ENCODE peak calls at places on chromosomes 5 and 9, in eight cellular contexts. One of them, this sample, is unnamed.
A peak's percentile ranks its signal among the peaks of the same experiment; 100 is the strongest.

GRCh38 chr5:9851458-9851857 is 221.3 kb upstream of the TAS2R1 start:
- DNase-seq in neural crest cell: no peak
- DNase-seq in aorta: no peak
- DNase-seq in WTC11: no peak
- DNase-seq in AG20443: peak; percentile 96
- DNase-seq in effector memory CD4-positive, alpha-beta T cell: no peak
- DNase-seq in choroid plexus epithelial cell: peak; percentile 73
- DNase-seq in endothelial cell of umbilical vein: no peak
- DNase-seq in this sample: no peak

GRCh38 chr9:133400292-133400691 is 17.5 kb downstream of the REXO4 start:
- DNase-seq in neural crest cell: no peak
- DNase-seq in aorta: no peak
- DNase-seq in WTC11: no peak
- DNase-seq in AG20443: no peak
- DNase-seq in effector memory CD4-positive, alpha-beta T cell: no peak
- DNase-seq in choroid plexus epithelial cell: no peak
- DNase-seq in endothelial cell of umbilical vein: no peak
- DNase-seq in this sample: no peak

GRCh38 chr5:179163236-179164155 is 103.3 kb downstream of the ZNF354C start:
- DNase-seq in neural crest cell: no peak
- DNase-seq in aorta: peak; percentile 55
- DNase-seq in WTC11: peak; percentile 5
- DNase-seq in AG20443: no peak
- DNase-seq in effector memory CD4-positive, alpha-beta T cell: no peak
- DNase-seq in choroid plexus epithelial cell: no peak
- DNase-seq in endothelial cell of umbilical vein: no peak
- DNase-seq in this sample: no peak

GRCh38 chr9:80028501-80028900 is 456.7 kb downstream of the TLE4 start:
- DNase-seq in neural crest cell: no peak
- DNase-seq in aorta: no peak
- DNase-seq in WTC11: no peak
- DNase-seq in AG20443: peak; percentile 68
- DNase-seq in effector memory CD4-positive, alpha-beta T cell: no peak
- DNase-seq in choroid plexus epithelial cell: no peak
- DNase-seq in endothelial cell of umbilical vein: no peak
- DNase-seq in this sample: no peak

GRCh38 chr9:69314547-69314946 is 10.5 kb upstream of the ENTREP1 start:
- DNase-seq in neural crest cell: no peak
- DNase-seq in aorta: no peak
- DNase-seq in WTC11: no peak
- DNase-seq in AG20443: no peak
- DNase-seq in effector memory CD4-positive, alpha-beta T cell: no peak
- DNase-seq in choroid plexus epithelial cell: no peak
- DNase-seq in endothelial cell of umbilical vein: no peak
- DNase-seq in this sample: no peak

GRCh38 chr5:56468278-56468677 is 235.1 kb upstream of the ANKRD55 start:
- DNase-seq in neural crest cell: no peak
- DNase-seq in aorta: no peak
- DNase-seq in WTC11: no peak
- DNase-seq in AG20443: no peak
- DNase-seq in effector memory CD4-positive, alpha-beta T cell: no peak
- DNase-seq in choroid plexus epithelial cell: no peak
- DNase-seq in endothelial cell of umbilical vein: no peak
- DNase-seq in this sample: no peak

GRCh38 chr9:131919181-131919580 is 160.5 kb downstream of the MED27 start:
- DNase-seq in neural crest cell: no peak
- DNase-seq in aorta: no peak
- DNase-seq in WTC11: no peak
- DNase-seq in AG20443: no peak
- DNase-seq in effector memory CD4-positive, alpha-beta T cell: no peak
- DNase-seq in choroid plexus epithelial cell: no peak
- DNase-seq in endothelial cell of umbilical vein: no peak
- DNase-seq in this sample: no peak

GRCh38 chr5:43213951-43214350 is 21.9 kb downstream of the NIM1K start:
- DNase-seq in neural crest cell: no peak
- DNase-seq in aorta: no peak
- DNase-seq in WTC11: no peak
- DNase-seq in AG20443: no peak
- DNase-seq in effector memory CD4-positive, alpha-beta T cell: no peak
- DNase-seq in choroid plexus epithelial cell: no peak
- DNase-seq in endothelial cell of umbilical vein: no peak
- DNase-seq in this sample: no peak

GRCh38 chr5:41161271-41161670 is 52.1 kb downstream of the C6 start:
- DNase-seq in neural crest cell: no peak
- DNase-seq in aorta: no peak
- DNase-seq in WTC11: no peak
- DNase-seq in AG20443: peak; percentile 13
- DNase-seq in effector memory CD4-positive, alpha-beta T cell: no peak
- DNase-seq in choroid plexus epithelial cell: peak; percentile 62
- DNase-seq in endothelial cell of umbilical vein: no peak
- DNase-seq in this sample: no peak

GRCh38 chr5:32317056-32317455 is 4.3 kb upstream of the MTMR12 start:
- DNase-seq in neural crest cell: no peak
- DNase-seq in aorta: no peak
- DNase-seq in WTC11: no peak
- DNase-seq in AG20443: no peak
- DNase-seq in effector memory CD4-positive, alpha-beta T cell: no peak
- DNase-seq in choroid plexus epithelial cell: no peak
- DNase-seq in endothelial cell of umbilical vein: no peak
- DNase-seq in this sample: no peak

GRCh38 chr5:107305999-107306398 is 364.7 kb downstream of the EFNA5 start:
- DNase-seq in neural crest cell: no peak
- DNase-seq in aorta: no peak
- DNase-seq in WTC11: no peak
- DNase-seq in AG20443: no peak
- DNase-seq in effector memory CD4-positive, alpha-beta T cell: no peak
- DNase-seq in choroid plexus epithelial cell: no peak
- DNase-seq in endothelial cell of umbilical vein: no peak
- DNase-seq in this sample: no peak

GRCh38 chr5:39422036-39422606 is 2.7 kb downstream of the DAB2 start:
- DNase-seq in neural crest cell: no peak
- DNase-seq in aorta: no peak
- DNase-seq in WTC11: no peak
- DNase-seq in AG20443: no peak
- DNase-seq in effector memory CD4-positive, alpha-beta T cell: no peak
- DNase-seq in choroid plexus epithelial cell: peak; percentile 65
- DNase-seq in endothelial cell of umbilical vein: no peak
- DNase-seq in this sample: no peak

GRCh38 chr9:75890541-75891276 is at the start of gene PCSK5:
- DNase-seq in neural crest cell: peak; percentile 76
- DNase-seq in aorta: peak; percentile 95
- DNase-seq in WTC11: peak; percentile 92
- DNase-seq in AG20443: peak; percentile 92
- DNase-seq in effector memory CD4-positive, alpha-beta T cell: peak; percentile 74
- DNase-seq in choroid plexus epithelial cell: peak; percentile 97
- DNase-seq in endothelial cell of umbilical vein: peak; percentile 94
- DNase-seq in this sample: peak; percentile 55

GRCh38 chr9:96126321-96126881 is 175.6 kb downstream of the HSD17B3 start:
- DNase-seq in neural crest cell: no peak
- DNase-seq in aorta: no peak
- DNase-seq in WTC11: peak; percentile 28
- DNase-seq in AG20443: no peak
- DNase-seq in effector memory CD4-positive, alpha-beta T cell: no peak
- DNase-seq in choroid plexus epithelial cell: peak; percentile 44
- DNase-seq in endothelial cell of umbilical vein: no peak
- DNase-seq in this sample: no peak

GRCh38 chr9:34114436-34114835 is 12.1 kb downstream of the DCAF12 start:
- DNase-seq in neural crest cell: no peak
- DNase-seq in aorta: no peak
- DNase-seq in WTC11: no peak
- DNase-seq in AG20443: no peak
- DNase-seq in effector memory CD4-positive, alpha-beta T cell: no peak
- DNase-seq in choroid plexus epithelial cell: peak; percentile 23
- DNase-seq in endothelial cell of umbilical vein: no peak
- DNase-seq in this sample: no peak

GRCh38 chr5:102511666-102512065 is 12.9 kb upstream of the SLCO6A1 start:
- DNase-seq in neural crest cell: no peak
- DNase-seq in aorta: no peak
- DNase-seq in WTC11: no peak
- DNase-seq in AG20443: peak; percentile 20
- DNase-seq in effector memory CD4-positive, alpha-beta T cell: no peak
- DNase-seq in choroid plexus epithelial cell: peak; percentile 31
- DNase-seq in endothelial cell of umbilical vein: peak; percentile 15
- DNase-seq in this sample: no peak

GRCh38 chr5:53418844-53419243 is 61.6 kb upstream of the FST start:
- DNase-seq in neural crest cell: no peak
- DNase-seq in aorta: no peak
- DNase-seq in WTC11: no peak
- DNase-seq in AG20443: peak; percentile 45
- DNase-seq in effector memory CD4-positive, alpha-beta T cell: no peak
- DNase-seq in choroid plexus epithelial cell: peak; percentile 83
- DNase-seq in endothelial cell of umbilical vein: peak; percentile 88
- DNase-seq in this sample: no peak

GRCh38 chr5:144598451-144599068 is 427.9 kb downstream of the KCTD16 start:
- DNase-seq in neural crest cell: no peak
- DNase-seq in aorta: no peak
- DNase-seq in WTC11: peak; percentile 38
- DNase-seq in AG20443: no peak
- DNase-seq in effector memory CD4-positive, alpha-beta T cell: no peak
- DNase-seq in choroid plexus epithelial cell: no peak
- DNase-seq in endothelial cell of umbilical vein: no peak
- DNase-seq in this sample: no peak

GRCh38 chr9:93185261-93186150 is 1.6 kb downstream of the WNK2 start:
- DNase-seq in neural crest cell: no peak
- DNase-seq in aorta: no peak
- DNase-seq in WTC11: peak; percentile 42
- DNase-seq in AG20443: no peak
- DNase-seq in effector memory CD4-positive, alpha-beta T cell: no peak
- DNase-seq in choroid plexus epithelial cell: no peak
- DNase-seq in endothelial cell of umbilical vein: no peak
- DNase-seq in this sample: no peak

GRCh38 chr5:111453290-111453689 is 59.0 kb downstream of the STARD4 start:
- DNase-seq in neural crest cell: no peak
- DNase-seq in aorta: no peak
- DNase-seq in WTC11: no peak
- DNase-seq in AG20443: no peak
- DNase-seq in effector memory CD4-positive, alpha-beta T cell: no peak
- DNase-seq in choroid plexus epithelial cell: peak; percentile 61
- DNase-seq in endothelial cell of umbilical vein: no peak
- DNase-seq in this sample: no peak

GRCh38 chr9:84111726-84112125 is 131.1 kb downstream of the RMI1 start:
- DNase-seq in neural crest cell: no peak
- DNase-seq in aorta: no peak
- DNase-seq in WTC11: no peak
- DNase-seq in AG20443: peak; percentile 15
- DNase-seq in effector memory CD4-positive, alpha-beta T cell: no peak
- DNase-seq in choroid plexus epithelial cell: peak; percentile 1
- DNase-seq in endothelial cell of umbilical vein: no peak
- DNase-seq in this sample: no peak

GRCh38 chr5:157511656-157512644 is 51.9 kb downstream of the NIPAL4 start:
- DNase-seq in neural crest cell: peak; percentile 16
- DNase-seq in aorta: peak; percentile 97
- DNase-seq in WTC11: peak; percentile 30
- DNase-seq in AG20443: peak; percentile 94
- DNase-seq in effector memory CD4-positive, alpha-beta T cell: peak; percentile 6
- DNase-seq in choroid plexus epithelial cell: peak; percentile 99
- DNase-seq in endothelial cell of umbilical vein: peak; percentile 98
- DNase-seq in this sample: no peak

GRCh38 chr5:91007780-91008402 is 375.2 kb downstream of the ARRDC3 start:
- DNase-seq in neural crest cell: no peak
- DNase-seq in aorta: no peak
- DNase-seq in WTC11: no peak
- DNase-seq in AG20443: no peak
- DNase-seq in effector memory CD4-positive, alpha-beta T cell: no peak
- DNase-seq in choroid plexus epithelial cell: no peak
- DNase-seq in endothelial cell of umbilical vein: no peak
- DNase-seq in this sample: no peak

GRCh38 chr9:7403839-7404238 is 395.7 kb downstream of the DMAC1 start:
- DNase-seq in neural crest cell: no peak
- DNase-seq in aorta: no peak
- DNase-seq in WTC11: no peak
- DNase-seq in AG20443: no peak
- DNase-seq in effector memory CD4-positive, alpha-beta T cell: no peak
- DNase-seq in choroid plexus epithelial cell: no peak
- DNase-seq in endothelial cell of umbilical vein: no peak
- DNase-seq in this sample: no peak

GRCh38 chr9:119802621-119803020 is 433.4 kb upstream of the BRINP1 start:
- DNase-seq in neural crest cell: no peak
- DNase-seq in aorta: peak; percentile 83
- DNase-seq in WTC11: no peak
- DNase-seq in AG20443: peak; percentile 90
- DNase-seq in effector memory CD4-positive, alpha-beta T cell: no peak
- DNase-seq in choroid plexus epithelial cell: no peak
- DNase-seq in endothelial cell of umbilical vein: no peak
- DNase-seq in this sample: no peak

GRCh38 chr9:136081113-136081825 is 13.8 kb downstream of the NACC2 start:
- DNase-seq in neural crest cell: no peak
- DNase-seq in aorta: peak; percentile 73
- DNase-seq in WTC11: no peak
- DNase-seq in AG20443: no peak
- DNase-seq in effector memory CD4-positive, alpha-beta T cell: no peak
- DNase-seq in choroid plexus epithelial cell: peak; percentile 42
- DNase-seq in endothelial cell of umbilical vein: no peak
- DNase-seq in this sample: no peak

GRCh38 chr9:125088752-125089151 is 54.6 kb downstream of the SCAI start:
- DNase-seq in neural crest cell: no peak
- DNase-seq in aorta: no peak
- DNase-seq in WTC11: no peak
- DNase-seq in AG20443: no peak
- DNase-seq in effector memory CD4-positive, alpha-beta T cell: no peak
- DNase-seq in choroid plexus epithelial cell: no peak
- DNase-seq in endothelial cell of umbilical vein: no peak
- DNase-seq in this sample: no peak

GRCh38 chr9:32742296-32742695 is 41.0 kb upstream of the TMEM215 start:
- DNase-seq in neural crest cell: no peak
- DNase-seq in aorta: no peak
- DNase-seq in WTC11: no peak
- DNase-seq in AG20443: no peak
- DNase-seq in effector memory CD4-positive, alpha-beta T cell: no peak
- DNase-seq in choroid plexus epithelial cell: no peak
- DNase-seq in endothelial cell of umbilical vein: no peak
- DNase-seq in this sample: no peak

GRCh38 chr5:160399402-160400353 is at the start of gene FAM200C:
- DNase-seq in neural crest cell: peak; percentile 88
- DNase-seq in aorta: peak; percentile 96
- DNase-seq in WTC11: peak; percentile 90
- DNase-seq in AG20443: peak; percentile 100
- DNase-seq in effector memory CD4-positive, alpha-beta T cell: peak; percentile 48
- DNase-seq in choroid plexus epithelial cell: peak; percentile 97
- DNase-seq in endothelial cell of umbilical vein: peak; percentile 95
- DNase-seq in this sample: peak; percentile 94

GRCh38 chr5:30347858-30348257 is 845.6 kb upstream of the CDH6 start:
- DNase-seq in neural crest cell: no peak
- DNase-seq in aorta: no peak
- DNase-seq in WTC11: no peak
- DNase-seq in AG20443: no peak
- DNase-seq in effector memory CD4-positive, alpha-beta T cell: no peak
- DNase-seq in choroid plexus epithelial cell: no peak
- DNase-seq in endothelial cell of umbilical vein: no peak
- DNase-seq in this sample: no peak

GRCh38 chr9:131667576-131667975 is 72.3 kb downstream of the RAPGEF1 start:
- DNase-seq in neural crest cell: no peak
- DNase-seq in aorta: no peak
- DNase-seq in WTC11: no peak
- DNase-seq in AG20443: peak; percentile 37
- DNase-seq in effector memory CD4-positive, alpha-beta T cell: peak; percentile 66
- DNase-seq in choroid plexus epithelial cell: no peak
- DNase-seq in endothelial cell of umbilical vein: no peak
- DNase-seq in this sample: peak; percentile 44

GRCh38 chr5:34716986-34717385 is 60.9 kb downstream of the RAI14 start:
- DNase-seq in neural crest cell: no peak
- DNase-seq in aorta: no peak
- DNase-seq in WTC11: no peak
- DNase-seq in AG20443: no peak
- DNase-seq in effector memory CD4-positive, alpha-beta T cell: no peak
- DNase-seq in choroid plexus epithelial cell: peak; percentile 35
- DNase-seq in endothelial cell of umbilical vein: peak; percentile 39
- DNase-seq in this sample: no peak

GRCh38 chr5:56520951-56521350 is 287.8 kb upstream of the ANKRD55 start:
- DNase-seq in neural crest cell: no peak
- DNase-seq in aorta: no peak
- DNase-seq in WTC11: no peak
- DNase-seq in AG20443: no peak
- DNase-seq in effector memory CD4-positive, alpha-beta T cell: no peak
- DNase-seq in choroid plexus epithelial cell: no peak
- DNase-seq in endothelial cell of umbilical vein: no peak
- DNase-seq in this sample: no peak

GRCh38 chr9:1913931-1914330 is 101.2 kb upstream of the SMARCA2 start:
- DNase-seq in neural crest cell: no peak
- DNase-seq in aorta: no peak
- DNase-seq in WTC11: no peak
- DNase-seq in AG20443: no peak
- DNase-seq in effector memory CD4-positive, alpha-beta T cell: no peak
- DNase-seq in choroid plexus epithelial cell: no peak
- DNase-seq in endothelial cell of umbilical vein: no peak
- DNase-seq in this sample: no peak

This sample was measured in GM10248.